ENCODE peak calls at places on chromosomes 2 and 18, in eight cellular contexts. W is psoas muscle, X is upper lobe of right lung, G is heart right ventricle, H is HepG2, K is lower lobe of right lung, J is RWPE2, N is body of pancreas. C is an unnamed sample.

GRCh38 chr2:69798466-69798908 is 31.0 kb upstream of the GMCL1 start:
- ATAC-seq in W (peak; percentile 51), X (peak; percentile 72), G (peak; percentile 69), H (no peak), K (peak; percentile 61), J (peak; percentile 58), N (peak; percentile 20), C (peak; percentile 74)

GRCh38 chr2:109127556-109127955 is 1.4 kb upstream of the SH3RF3 start:
- ATAC-seq in W (no peak), X (no peak), G (no peak), H (no peak), K (no peak), J (no peak), N (no peak), C (no peak)

GRCh38 chr2:236667526-236667925 is 97.9 kb downstream of the ACKR3 start:
- ATAC-seq in W (no peak), X (no peak), G (no peak), H (no peak), K (no peak), J (no peak), N (no peak), C (no peak)

GRCh38 chr2:49371302-49371701 is 217.0 kb upstream of the FSHR start:
- ATAC-seq in W (no peak), X (no peak), G (no peak), H (no peak), K (no peak), J (no peak), N (no peak), C (no peak)

GRCh38 chr2:62423883-62424458 is 82.0 kb downstream of the TMEM17 start:
- ATAC-seq in W (no peak), X (no peak), G (peak; percentile 45), H (peak; percentile 61), K (no peak), J (no peak), N (no peak), C (no peak)

GRCh38 chr2:233213975-233214374 is 37.5 kb upstream of the ATG16L1 start:
- ATAC-seq in W (no peak), X (no peak), G (no peak), H (peak; percentile 71), K (no peak), J (no peak), N (no peak), C (no peak)

GRCh38 chr2:231709981-231710750 is 1.8 kb downstream of the PTMA start:
- ATAC-seq in W (peak; percentile 43), X (peak; percentile 56), G (peak; percentile 26), H (peak; percentile 36), K (peak; percentile 62), J (peak; percentile 6), N (peak; percentile 25), C (peak; percentile 39)

GRCh38 chr2:181058378-181059269 is 78.2 kb downstream of the UBE2E3 start:
- ATAC-seq in W (no peak), X (peak; percentile 62), G (no peak), H (peak; percentile 81), K (no peak), J (no peak), N (no peak), C (no peak)

GRCh38 chr2:129930451-129930850 is 49.0 kb upstream of the RAB6C start:
- ATAC-seq in W (no peak), X (no peak), G (no peak), H (no peak), K (peak; percentile 12), J (no peak), N (no peak), C (no peak)

GRCh38 chr2:101622633-101623521 is 74.6 kb upstream of the MAP4K4 start:
- ATAC-seq in W (no peak), X (peak; percentile 81), G (peak; percentile 72), H (no peak), K (peak; percentile 77), J (no peak), N (no peak), C (peak; percentile 39)

GRCh38 chr18:59032308-59032707 is 107.4 kb upstream of the SEC11C start:
- ATAC-seq in W (no peak), X (no peak), G (no peak), H (no peak), K (no peak), J (no peak), N (no peak), C (no peak)

GRCh38 chr18:58064406-58064998 is 20.5 kb downstream of the NEDD4L start:
- ATAC-seq in W (no peak), X (peak; percentile 17), G (no peak), H (no peak), K (no peak), J (no peak), N (no peak), C (no peak)

GRCh38 chr2:223859070-223859469 is 21.7 kb upstream of the AP1S3 start:
- ATAC-seq in W (no peak), X (no peak), G (no peak), H (no peak), K (no peak), J (no peak), N (no peak), C (no peak)

GRCh38 chr2:236642584-236643291 is 73.1 kb downstream of the ACKR3 start:
- ATAC-seq in W (peak; percentile 79), X (peak; percentile 89), G (peak; percentile 92), H (peak; percentile 19), K (peak; percentile 90), J (peak; percentile 81), N (peak; percentile 49), C (peak; percentile 93)

GRCh38 chr18:9704233-9705118 is 3.6 kb upstream of the RAB31 start:
- ATAC-seq in W (no peak), X (no peak), G (no peak), H (no peak), K (no peak), J (no peak), N (no peak), C (no peak)

GRCh38 chr18:46706968-46707367 is 49.9 kb downstream of the ST8SIA5 start:
- ATAC-seq in W (peak; percentile 26), X (no peak), G (no peak), H (peak; percentile 44), K (no peak), J (peak; percentile 83), N (no peak), C (no peak)

GRCh38 chr2:117972466-117973123 is 41.3 kb downstream of the CCDC93 start:
- ATAC-seq in W (no peak), X (no peak), G (no peak), H (no peak), K (no peak), J (peak; percentile 85), N (no peak), C (no peak)

GRCh38 chr2:162333968-162334367 is 10.0 kb upstream of the GCA start:
- ATAC-seq in W (no peak), X (peak; percentile 70), G (no peak), H (peak; percentile 95), K (peak; percentile 43), J (peak; percentile 81), N (no peak), C (no peak)

GRCh38 chr18:46536215-46536874 is 120.7 kb downstream of the LOXHD1 start:
- ATAC-seq in W (no peak), X (no peak), G (no peak), H (no peak), K (no peak), J (peak; percentile 95), N (no peak), C (no peak)

GRCh38 chr2:10332402-10333246 is 29.9 kb downstream of the HPCAL1 start:
- ATAC-seq in W (no peak), X (no peak), G (no peak), H (no peak), K (no peak), J (no peak), N (no peak), C (peak; percentile 3)

GRCh38 chr2:105873721-105874120 is 129.0 kb downstream of the NCK2 start:
- ATAC-seq in W (peak; percentile 69), X (peak; percentile 69), G (peak; percentile 38), H (peak; percentile 24), K (peak; percentile 68), J (peak; percentile 84), N (peak; percentile 66), C (no peak)

GRCh38 chr2:151774506-151774905 is 40.2 kb upstream of the NEB start:
- ATAC-seq in W (peak; percentile 59), X (no peak), G (peak; percentile 47), H (no peak), K (no peak), J (peak; percentile 80), N (peak; percentile 58), C (no peak)

GRCh38 chr2:8457620-8458255 is 224.1 kb upstream of the ID2 start:
- ATAC-seq in W (no peak), X (peak; percentile 40), G (no peak), H (no peak), K (peak; percentile 33), J (no peak), N (peak; percentile 87), C (no peak)

GRCh38 chr18:70288171-70288850 is 534 bp upstream of the SOCS6 start:
- ATAC-seq in W (peak; percentile 56), X (peak; percentile 23), G (peak; percentile 21), H (peak; percentile 69), K (peak; percentile 17), J (peak; percentile 26), N (peak; percentile 52), C (peak; percentile 56)

GRCh38 chr2:27428213-27428977 is at the start of gene NRBP1:
- ATAC-seq in W (peak; percentile 95), X (peak; percentile 97), G (peak; percentile 98), H (peak; percentile 90), K (peak; percentile 98), J (peak; percentile 88), N (peak; percentile 93), C (peak; percentile 95)
- TF ChIP-seq CTCF in W (no peak), X (no peak), G (no peak), H (peak; percentile 52), K (no peak), J (peak; percentile 27), N (no peak), C (no peak)

GRCh38 chr2:112710956-112711355 is 9.9 kb upstream of the NT5DC4 start:
- ATAC-seq in W (no peak), X (no peak), G (no peak), H (no peak), K (no peak), J (no peak), N (no peak), C (no peak)
- H3K4me1 ChIP-seq in W (no peaks in the 10 kb centered on the region), X (peaks cover 17% of the 10 kb centered on the region), G (no peaks in the 10 kb centered on the region), H (peaks cover 15% of the 10 kb centered on the region), K (peaks cover 11% of the 10 kb centered on the region), J (peaks cover 9% of the 10 kb centered on the region), N (no peaks in the 10 kb centered on the region), C (no peaks in the 10 kb centered on the region)

GRCh38 chr2:176413786-176414185 is 144.5 kb downstream of the MTX2 start:
- ATAC-seq in W (no peak), X (no peak), G (no peak), H (no peak), K (no peak), J (no peak), N (no peak), C (no peak)
- TF ChIP-seq CTCF in W (no peak), X (no peak), G (no peak), H (no peak), K (no peak), J (no peak), N (no peak), C (no peak)

DNA sequence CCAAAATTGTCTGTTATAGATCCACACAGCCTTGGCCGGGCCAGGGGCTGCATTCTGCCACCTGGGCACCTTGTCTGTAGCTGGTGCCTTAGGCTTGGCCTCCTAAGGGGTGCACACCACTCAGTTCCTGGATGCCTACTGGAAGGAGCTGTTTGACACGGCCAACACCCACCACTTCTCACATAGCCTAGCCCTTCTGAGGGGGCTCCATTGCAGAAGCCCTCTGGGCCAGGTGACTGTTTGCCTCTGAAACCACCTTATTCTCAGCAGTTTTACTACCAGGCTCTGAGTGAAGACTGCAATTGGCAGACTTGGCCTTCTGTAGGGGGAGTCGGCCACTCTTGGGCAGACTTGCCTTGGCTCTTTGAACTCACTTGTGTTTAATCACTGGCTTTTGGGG is 39.5 kb downstream of the EPHA4 start:
- ATAC-seq in W (no peak), X (no peak), G (no peak), H (no peak), K (no peak), J (no peak), N (no peak), C (no peak)
- H3K4me1 ChIP-seq in W (peaks cover 9% of the 10 kb centered on the region), X (peaks cover 22% of the 10 kb centered on the region), G (peaks cover 21% of the 10 kb centered on the region), H (no peaks in the 10 kb centered on the region), K (peaks cover 34% of the 10 kb centered on the region), J (peaks cover 12% of the 10 kb centered on the region), N (peaks cover 14% of the 10 kb centered on the region), C (no peaks in the 10 kb centered on the region)

C was measured in gastroesophageal sphincter.